ENCODE peak calls at places on chromosomes 5 and 9, in six cellular contexts. H is CD8-positive, alpha-beta memory T cell; S is T-helper 2 cell; I is midbrain; D is frontal cortex; T is endodermal cell. J is an unnamed sample.

GRCh38 chr9:71703172-71703872 is 65.0 kb downstream of the CEMIP2 start:
- DNase-seq in H (no peak), S (no peak), T (no peak), D (no peak), I (no peak), J (no peak)

GRCh38 chr5:172637122-172637580 is 3.9 kb upstream of the NEURL1B start:
- DNase-seq in T (peak), D (no peak), H (no peak), I (no peak), S (no peak), J (no peak)

GRCh38 chr9:37420271-37421215 is 2.0 kb upstream of the GRHPR start:
- DNase-seq in S (no peak), T (no peak), I (no peak), D (no peak), H (no peak), J (no peak)

GRCh38 chr5:466661-467310 is 23.8 kb downstream of the EXOC3 start:
- DNase-seq in T (peak), H (peak), D (no peak), S (peak), I (no peak), J (no peak)

GRCh38 chr9:117247271-117247670 is 167.6 kb downstream of the ASTN2 start:
- DNase-seq in D (peak), H (no peak), S (no peak), I (peak), T (peak), J (peak)

GRCh38 chr5:10409504-10409903 is 32.2 kb upstream of the ROPN1L start:
- DNase-seq in T (no peak), S (no peak), D (no peak), I (no peak), H (no peak), J (no peak)

GRCh38 chr9:21754741-21755140 is 47.7 kb upstream of the MTAP start:
- DNase-seq in S (no peak), H (no peak), D (no peak), I (no peak), T (no peak), J (no peak)

GRCh38 chr9:125361837-125362531 is 100.4 kb downstream of the GAPVD1 start:
- DNase-seq in S (no peak), T (peak), H (no peak), D (no peak), I (no peak), J (peak)

GRCh38 chr5:154712518-154713437 is 42.4 kb upstream of the LARP1 start:
- DNase-seq in H (no peak), T (peak), D (no peak), S (no peak), I (no peak), J (no peak)

GRCh38 chr5:56313004-56313531 is 79.9 kb upstream of the ANKRD55 start:
- DNase-seq in T (no peak), S (no peak), I (no peak), D (no peak), H (no peak), J (no peak)

GRCh38 chr5:61115968-61116367 is 46.3 kb downstream of the SMIM15 start:
- DNase-seq in S (no peak), H (no peak), I (no peak), D (no peak), T (no peak), J (no peak)

GRCh38 chr5:78611161-78611605 is 37.4 kb downstream of the LHFPL2 start:
- DNase-seq in I (no peak), H (no peak), T (peak), S (no peak), D (no peak), J (no peak)

GRCh38 chr5:28958581-28958980 is 1920.2 kb upstream of the CDH9 start:
- DNase-seq in S (no peak), T (no peak), D (no peak), I (no peak), H (no peak), J (no peak)